ENCODE peak calls at places on chromosome 9, in five cellular contexts. One of them, this sample, is unnamed. For H3K9me3 and H3K4me1, the result is how much of the 10 kb centered on the place peaks cover.

GRCh38 chr9:34343605-34344004 is 14.2 kb downstream of the NUDT2 start:
- DNase-seq in cardiac muscle cell: no peak
- DNase-seq in heart left ventricle: no peak
- DNase-seq in CD8-positive, alpha-beta memory T cell: no peak
- DNase-seq in testis: no peak
- DNase-seq in this sample: no peak

GRCh38 chr9:102360846-102361245 is 622.4 kb upstream of the GRIN3A start:
- DNase-seq in testis: no peak
- DNase-seq in CD8-positive, alpha-beta memory T cell: no peak
- DNase-seq in heart left ventricle: no peak
- DNase-seq in cardiac muscle cell: no peak
- DNase-seq in this sample: no peak

GRCh38 chr9:110081395-110081794 is 126.6 kb downstream of the C9orf152 start:
- DNase-seq in testis: no peak
- DNase-seq in cardiac muscle cell: peak
- DNase-seq in heart left ventricle: no peak
- DNase-seq in CD8-positive, alpha-beta memory T cell: no peak
- DNase-seq in this sample: peak

GRCh38 chr9:92947268-92948031 is at the start of gene FGD3:
- DNase-seq in testis: no peak
- DNase-seq in CD8-positive, alpha-beta memory T cell: peak
- DNase-seq in heart left ventricle: peak
- DNase-seq in cardiac muscle cell: peak
- DNase-seq in this sample: peak

GRCh38 chr9:72305102-72305546 is 59.9 kb downstream of the ZFAND5 start:
- DNase-seq in heart left ventricle: peak
- DNase-seq in CD8-positive, alpha-beta memory T cell: no peak
- DNase-seq in testis: peak
- DNase-seq in cardiac muscle cell: peak
- DNase-seq in this sample: peak

GRCh38 chr9:119898316-119898715 is 529.1 kb upstream of the BRINP1 start:
- DNase-seq in cardiac muscle cell: no peak
- DNase-seq in testis: no peak
- DNase-seq in heart left ventricle: no peak
- DNase-seq in CD8-positive, alpha-beta memory T cell: no peak
- DNase-seq in this sample: peak

GRCh38 chr9:94805585-94805984 is 79.1 kb downstream of the AOPEP start:
- DNase-seq in CD8-positive, alpha-beta memory T cell: no peak
- DNase-seq in testis: no peak
- DNase-seq in cardiac muscle cell: peak
- DNase-seq in heart left ventricle: no peak
- DNase-seq in this sample: peak

GRCh38 chr9:127741831-127742434 is 6.8 kb upstream of the TOR2A start:
- DNase-seq in CD8-positive, alpha-beta memory T cell: no peak
- DNase-seq in cardiac muscle cell: no peak
- DNase-seq in heart left ventricle: peak
- DNase-seq in testis: peak
- DNase-seq in this sample: peak

GRCh38 chr9:137716694-137717287 is 98.0 kb downstream of the EHMT1 start:
- DNase-seq in cardiac muscle cell: no peak
- DNase-seq in CD8-positive, alpha-beta memory T cell: no peak
- DNase-seq in testis: no peak
- DNase-seq in heart left ventricle: no peak
- DNase-seq in this sample: no peak
- H3K9me3 ChIP-seq in cardiac muscle cell: under half
- H3K9me3 ChIP-seq in CD8-positive, alpha-beta memory T cell: under half
- H3K9me3 ChIP-seq in testis: under half
- H3K9me3 ChIP-seq in heart left ventricle: under half
- H3K9me3 ChIP-seq in this sample: under half

GRCh38 chr9:136078498-136079011 is 16.5 kb downstream of the NACC2 start:
- DNase-seq in CD8-positive, alpha-beta memory T cell: no peak
- DNase-seq in heart left ventricle: peak
- DNase-seq in cardiac muscle cell: no peak
- DNase-seq in testis: no peak
- DNase-seq in this sample: no peak

GRCh38 chr9:136079916-136080246 is 15.2 kb downstream of the NACC2 start:
- DNase-seq in heart left ventricle: peak
- DNase-seq in CD8-positive, alpha-beta memory T cell: no peak
- DNase-seq in cardiac muscle cell: no peak
- DNase-seq in testis: no peak
- DNase-seq in this sample: no peak

GRCh38 chr9:136078025-136078424 is 17.1 kb downstream of the NACC2 start:
- DNase-seq in testis: no peak
- DNase-seq in cardiac muscle cell: no peak
- DNase-seq in CD8-positive, alpha-beta memory T cell: no peak
- DNase-seq in heart left ventricle: peak
- DNase-seq in this sample: no peak

GRCh38 chr9:136080716-136081112 is 14.4 kb downstream of the NACC2 start:
- DNase-seq in testis: no peak
- DNase-seq in CD8-positive, alpha-beta memory T cell: no peak
- DNase-seq in heart left ventricle: peak
- DNase-seq in cardiac muscle cell: no peak
- DNase-seq in this sample: no peak

GRCh38 chr9:136079211-136079915 is 15.7 kb downstream of the NACC2 start:
- DNase-seq in testis: no peak
- DNase-seq in heart left ventricle: peak
- DNase-seq in CD8-positive, alpha-beta memory T cell: no peak
- DNase-seq in cardiac muscle cell: no peak
- DNase-seq in this sample: no peak
- H3K4me3 ChIP-seq in testis: no peak
- H3K4me3 ChIP-seq in heart left ventricle: no peak
- H3K4me3 ChIP-seq in CD8-positive, alpha-beta memory T cell: no peak
- H3K4me3 ChIP-seq in cardiac muscle cell: no peak
- H3K4me3 ChIP-seq in this sample: no peak

DNA sequence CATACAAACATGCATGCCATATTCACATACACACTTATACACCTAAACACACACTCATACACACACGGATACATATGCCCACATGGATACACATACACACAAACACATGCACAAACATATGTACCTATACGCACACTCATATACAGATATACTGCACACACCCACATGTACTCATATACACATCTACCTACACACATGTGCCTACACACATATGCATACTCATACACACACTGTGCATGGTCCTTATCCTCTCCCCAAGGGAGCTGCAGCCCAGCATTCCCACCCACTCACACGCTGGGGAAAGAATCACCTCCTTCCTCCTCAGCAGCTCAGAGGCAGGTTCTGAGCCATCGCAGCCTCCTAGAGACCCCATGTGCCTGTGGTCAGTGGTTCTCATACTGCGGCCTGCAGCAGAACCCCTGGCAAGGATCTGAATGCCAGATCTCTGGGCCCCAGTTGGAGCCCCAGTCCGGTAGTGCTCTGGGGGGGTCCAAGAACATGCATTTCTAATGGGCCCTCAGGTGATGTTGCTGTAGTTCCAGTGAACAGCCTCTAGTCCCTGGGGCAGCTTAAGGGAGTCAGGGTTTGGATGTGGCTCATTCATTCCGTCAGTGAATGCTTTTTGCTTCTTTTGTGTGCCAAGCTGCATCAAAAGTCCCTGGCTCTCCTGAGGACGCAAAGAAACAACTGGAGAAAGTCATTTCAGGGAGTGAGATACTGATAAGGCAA is 39.0 kb downstream of the SEMA4D start:
- DNase-seq in testis: no peak
- DNase-seq in cardiac muscle cell: no peak
- DNase-seq in CD8-positive, alpha-beta memory T cell: no peak
- DNase-seq in heart left ventricle: no peak
- DNase-seq in this sample: no peak
- H3K4me1 ChIP-seq in testis: under half
- H3K4me1 ChIP-seq in cardiac muscle cell: under half
- H3K4me1 ChIP-seq in CD8-positive, alpha-beta memory T cell: half or more
- H3K4me1 ChIP-seq in heart left ventricle: under half
- H3K4me1 ChIP-seq in this sample: under half

GRCh38 chr9:135002336-135002735 is 84.6 kb upstream of the FCN1 start:
- DNase-seq in heart left ventricle: no peak
- DNase-seq in testis: no peak
- DNase-seq in cardiac muscle cell: no peak
- DNase-seq in CD8-positive, alpha-beta memory T cell: no peak
- DNase-seq in this sample: no peak
- H3K9me3 ChIP-seq in heart left ventricle: under half
- H3K9me3 ChIP-seq in testis: under half
- H3K9me3 ChIP-seq in cardiac muscle cell: under half
- H3K9me3 ChIP-seq in CD8-positive, alpha-beta memory T cell: under half
- H3K9me3 ChIP-seq in this sample: half or more